ENCODE peak calls at places on chromosome 6, in eight cellular contexts. F, W, G, A, Z, C, N and R are unnamed samples.

GRCh38 chr6:138907167-138907566 is 80.9 kb downstream of the REPS1 start:
- ATAC-seq in F (no peak), W (no peak), G (no peak), A (no peak), Z (no peak), C (no peak), N (no peak), R (no peak)

GRCh38 chr6:52509281-52510212 is 67.3 kb downstream of the TRAM2 start:
- ATAC-seq in F (no peak), W (no peak), G (no peak), A (no peak), Z (no peak), C (no peak), N (no peak), R (no peak)

GRCh38 chr6:45956176-45956575 is 59.5 kb downstream of the CLIC5 start:
- ATAC-seq in F (no peak), W (no peak), G (no peak), A (no peak), Z (no peak), C (no peak), N (no peak), R (no peak)

GRCh38 chr6:90277301-90278011 is 19.2 kb downstream of the BACH2 start:
- ATAC-seq in F (no peak), W (peak), G (no peak), A (no peak), Z (no peak), C (no peak), N (no peak), R (no peak)

GRCh38 chr6:109491207-109491938 is 8.4 kb upstream of the ZBTB24 start:
- ATAC-seq in F (peak), W (no peak), G (no peak), A (peak), Z (peak), C (no peak), N (peak), R (no peak)

GRCh38 chr6:44559486-44560270 is 172.2 kb downstream of the CDC5L start:
- ATAC-seq in F (no peak), W (no peak), G (no peak), A (no peak), Z (no peak), C (no peak), N (no peak), R (no peak)

GRCh38 chr6:106084106-106084963 is 1.8 kb upstream of the PRDM1 start:
- ATAC-seq in F (peak), W (peak), G (peak), A (peak), Z (peak), C (peak), N (peak), R (peak)

GRCh38 chr6:46299253-46299652 is 128.5 kb upstream of the ENPP5 start:
- ATAC-seq in F (no peak), W (no peak), G (no peak), A (no peak), Z (no peak), C (no peak), N (no peak), R (no peak)

DNA sequence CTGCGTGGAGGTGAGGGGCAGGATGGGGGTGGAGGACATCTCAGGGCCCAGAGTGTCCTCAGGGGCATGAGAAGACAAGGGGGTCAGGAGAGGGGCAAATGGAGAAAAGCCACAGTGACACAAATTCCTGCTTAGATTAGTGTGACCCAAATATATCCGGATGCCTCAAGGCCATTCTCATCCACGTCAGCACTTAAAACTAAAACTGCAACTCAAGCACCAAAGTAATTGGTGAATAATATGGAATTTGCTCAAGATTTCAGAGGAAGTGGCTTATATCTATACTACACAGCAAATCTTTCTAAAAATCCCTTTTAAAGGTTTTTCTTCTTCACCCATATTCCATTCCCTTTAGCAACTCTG is 15.1 kb downstream of the DEF6 start:
- ATAC-seq in F (no peak), W (no peak), G (no peak), A (no peak), Z (no peak), C (no peak), N (no peak), R (no peak)
- H3K4me3 ChIP-seq in F (no peak), W (no peak), G (no peak), A (peak), Z (no peak), C (no peak), N (no peak), R (no peak)

DNA sequence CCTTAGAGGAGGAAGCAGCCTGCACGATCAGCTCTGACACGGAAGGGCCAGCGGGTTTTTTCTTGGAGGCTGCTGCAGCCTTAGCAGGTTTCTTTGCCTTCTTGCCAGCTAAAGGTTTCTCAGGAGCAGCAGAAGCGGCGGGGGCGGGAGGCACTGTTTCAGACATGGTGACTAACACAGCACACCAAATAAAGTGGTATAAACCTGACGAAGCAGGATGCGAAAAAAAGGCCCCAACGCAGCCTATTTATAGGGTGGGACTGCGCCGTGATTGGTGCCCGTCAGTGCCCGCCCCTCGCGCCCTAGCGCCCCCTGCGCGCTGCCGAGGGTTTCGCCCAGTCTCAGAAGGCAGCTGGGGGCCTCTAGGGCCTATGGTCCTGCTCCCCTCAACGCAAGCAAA is 55.0 kb downstream of the TRIM38 start:
- ATAC-seq in F (peak), W (peak), G (no peak), A (peak), Z (no peak), C (peak), N (peak), R (peak)
- H3K4me3 ChIP-seq in F (peak), W (peak), G (no peak), A (peak), Z (no peak), C (peak), N (peak), R (peak)

DNA sequence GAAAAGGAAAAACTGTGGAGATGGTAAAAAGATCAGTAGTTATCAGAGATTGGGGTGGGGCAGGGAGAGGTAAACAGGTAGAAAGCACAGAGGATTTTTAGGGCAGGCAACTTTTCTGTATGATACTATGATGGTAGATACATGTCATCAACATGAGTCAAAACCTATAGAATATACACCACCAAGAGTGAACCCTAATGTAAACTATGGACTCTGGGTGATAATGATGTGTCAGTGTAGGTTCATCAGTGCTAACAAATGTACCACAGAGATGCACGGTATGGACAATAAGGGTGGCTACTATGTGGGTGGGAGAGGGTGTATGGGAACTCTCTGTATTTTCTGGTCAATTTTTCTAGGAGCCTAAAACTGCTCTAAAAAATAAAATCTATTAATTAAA is 18.5 kb downstream of the PACSIN1 start:
- ATAC-seq in F (no peak), W (no peak), G (no peak), A (no peak), Z (no peak), C (no peak), N (no peak), R (no peak)
- H3K4me3 ChIP-seq in F (no peak), W (no peak), G (no peak), A (no peak), Z (no peak), C (no peak), N (no peak), R (no peak)

GRCh38 chr6:6704423-6705060 is 116.0 kb downstream of the LY86 start:
- ATAC-seq in F (no peak), W (no peak), G (no peak), A (no peak), Z (no peak), C (no peak), N (no peak), R (no peak)
- H3K4me3 ChIP-seq in F (no peak), W (no peak), G (no peak), A (no peak), Z (no peak), C (no peak), N (no peak), R (no peak)

GRCh38 chr6:41636803-41637178 is 1.5 kb upstream of the MDFI start:
- ATAC-seq in F (peak), W (peak), G (peak), A (no peak), Z (peak), C (no peak), N (no peak), R (peak)
- H3K4me3 ChIP-seq in F (peak), W (peak), G (peak), A (no peak), Z (no peak), C (peak), N (no peak), R (no peak)

GRCh38 chr6:7155871-7156579 is 48.3 kb downstream of the RREB1 start:
- ATAC-seq in F (peak), W (peak), G (no peak), A (no peak), Z (no peak), C (peak), N (no peak), R (no peak)

GRCh38 chr6:7157752-7158616 is 50.2 kb downstream of the RREB1 start:
- ATAC-seq in F (peak), W (no peak), G (peak), A (no peak), Z (no peak), C (peak), N (peak), R (no peak)

GRCh38 chr6:7153807-7154206 is 46.0 kb downstream of the RREB1 start:
- ATAC-seq in F (no peak), W (no peak), G (peak), A (no peak), Z (no peak), C (no peak), N (no peak), R (no peak)

GRCh38 chr6:7154341-7155139 is 46.8 kb downstream of the RREB1 start:
- ATAC-seq in F (no peak), W (no peak), G (no peak), A (peak), Z (peak), C (peak), N (no peak), R (no peak)

GRCh38 chr6:7156666-7157278 is 49.0 kb downstream of the RREB1 start:
- ATAC-seq in F (peak), W (no peak), G (peak), A (no peak), Z (no peak), C (peak), N (peak), R (peak)
- H3K4me3 ChIP-seq in F (no peak), W (no peak), G (no peak), A (no peak), Z (no peak), C (no peak), N (no peak), R (no peak)

DNA sequence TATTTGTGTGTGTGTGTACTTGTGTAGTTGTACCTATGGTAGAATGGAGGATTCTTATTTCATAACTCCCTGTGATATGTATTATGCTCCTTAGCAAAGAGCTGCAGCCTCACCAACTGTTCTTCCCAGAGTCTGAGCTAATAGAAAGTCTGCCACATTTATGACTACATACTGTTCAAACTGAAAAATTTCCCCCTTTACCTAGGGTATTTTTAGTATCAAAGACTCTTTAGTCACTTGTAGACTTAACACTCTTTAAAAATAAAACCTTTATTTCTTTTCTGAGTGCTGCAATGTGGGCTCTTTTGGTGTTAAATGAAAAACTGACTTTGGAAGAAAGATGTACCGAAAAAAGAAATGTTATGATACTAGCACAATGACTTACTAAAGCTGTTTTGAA is 39.6 kb upstream of the HS3ST5 start:
- ATAC-seq in F (no peak), W (no peak), G (no peak), A (no peak), Z (no peak), C (no peak), N (no peak), R (no peak)
- H3K4me3 ChIP-seq in F (no peak), W (no peak), G (no peak), A (no peak), Z (no peak), C (no peak), N (no peak), R (no peak)

GRCh38 chr6:160431231-160431630 is 83.1 kb downstream of the SLC22A3 start:
- ATAC-seq in F (peak), W (peak), G (no peak), A (no peak), Z (peak), C (peak), N (peak), R (peak)
- H3K4me3 ChIP-seq in F (no peak), W (no peak), G (no peak), A (no peak), Z (no peak), C (no peak), N (no peak), R (no peak)

GRCh38 chr6:16433338-16433737 is 195.0 kb downstream of the GMPR start:
- ATAC-seq in F (no peak), W (no peak), G (no peak), A (no peak), Z (no peak), C (no peak), N (no peak), R (no peak)
- H3K4me3 ChIP-seq in F (no peak), W (no peak), G (no peak), A (no peak), Z (no peak), C (no peak), N (no peak), R (no peak)

GRCh38 chr6:167113935-167114910 is 8.7 kb upstream of the CCR6 start:
- ATAC-seq in F (peak), W (no peak), G (no peak), A (peak), Z (no peak), C (no peak), N (no peak), R (no peak)
- H3K4me3 ChIP-seq in F (no peak), W (no peak), G (no peak), A (peak), Z (no peak), C (no peak), N (no peak), R (no peak)